ENCODE peak calls at places on chromosomes 16 and 17, in six cellular contexts. One of them, this sample, is unnamed.

GRCh38 chr16:86457621-86458456 is 52.5 kb upstream of the FOXF1 start:
- DNase-seq in CD4-positive, CD25-positive, alpha-beta regulatory T cell: no peak
- DNase-seq in hepatic stellate cell: peak
- DNase-seq in lower lobe of right lung: no peak
- DNase-seq in activated effector memory CD4-positive, alpha-beta T cell treated with Interleukin-2 at 50 U/mL for 16 hours: no peak
- DNase-seq in foreskin fibroblast: peak
- DNase-seq in this sample: no peak

GRCh38 chr16:81136331-81137011 is 40.3 kb upstream of the GCSH start:
- DNase-seq in lower lobe of right lung: no peak
- DNase-seq in CD4-positive, CD25-positive, alpha-beta regulatory T cell: no peak
- DNase-seq in foreskin fibroblast: no peak
- DNase-seq in hepatic stellate cell: no peak
- DNase-seq in activated effector memory CD4-positive, alpha-beta T cell treated with Interleukin-2 at 50 U/mL for 16 hours: no peak
- DNase-seq in this sample: no peak

GRCh38 chr16:14248791-14249190 is 177.7 kb downstream of the MRTFB start:
- DNase-seq in hepatic stellate cell: no peak
- DNase-seq in lower lobe of right lung: no peak
- DNase-seq in CD4-positive, CD25-positive, alpha-beta regulatory T cell: no peak
- DNase-seq in activated effector memory CD4-positive, alpha-beta T cell treated with Interleukin-2 at 50 U/mL for 16 hours: no peak
- DNase-seq in foreskin fibroblast: no peak
- DNase-seq in this sample: no peak

GRCh38 chr17:50184611-50185398 is 16.6 kb downstream of the COL1A1 start:
- DNase-seq in foreskin fibroblast: peak
- DNase-seq in hepatic stellate cell: no peak
- DNase-seq in lower lobe of right lung: peak
- DNase-seq in activated effector memory CD4-positive, alpha-beta T cell treated with Interleukin-2 at 50 U/mL for 16 hours: no peak
- DNase-seq in CD4-positive, CD25-positive, alpha-beta regulatory T cell: no peak
- DNase-seq in this sample: no peak

GRCh38 chr16:55555436-55555835 is 11.0 kb upstream of the CAPNS2 start:
- DNase-seq in hepatic stellate cell: no peak
- DNase-seq in foreskin fibroblast: no peak
- DNase-seq in activated effector memory CD4-positive, alpha-beta T cell treated with Interleukin-2 at 50 U/mL for 16 hours: no peak
- DNase-seq in CD4-positive, CD25-positive, alpha-beta regulatory T cell: no peak
- DNase-seq in lower lobe of right lung: no peak
- DNase-seq in this sample: no peak

GRCh38 chr17:2171725-2172446 is 117.0 kb downstream of the HIC1 start:
- DNase-seq in activated effector memory CD4-positive, alpha-beta T cell treated with Interleukin-2 at 50 U/mL for 16 hours: no peak
- DNase-seq in lower lobe of right lung: peak
- DNase-seq in CD4-positive, CD25-positive, alpha-beta regulatory T cell: no peak
- DNase-seq in hepatic stellate cell: peak
- DNase-seq in foreskin fibroblast: peak
- DNase-seq in this sample: peak

GRCh38 chr17:46013502-46014165 is 14.6 kb downstream of the STH start:
- DNase-seq in lower lobe of right lung: no peak
- DNase-seq in CD4-positive, CD25-positive, alpha-beta regulatory T cell: no peak
- DNase-seq in activated effector memory CD4-positive, alpha-beta T cell treated with Interleukin-2 at 50 U/mL for 16 hours: no peak
- DNase-seq in hepatic stellate cell: peak
- DNase-seq in foreskin fibroblast: peak
- DNase-seq in this sample: no peak

GRCh38 chr17:41664587-41665565 is 23.8 kb upstream of the EIF1 start:
- DNase-seq in hepatic stellate cell: no peak
- DNase-seq in foreskin fibroblast: no peak
- DNase-seq in lower lobe of right lung: no peak
- DNase-seq in CD4-positive, CD25-positive, alpha-beta regulatory T cell: no peak
- DNase-seq in activated effector memory CD4-positive, alpha-beta T cell treated with Interleukin-2 at 50 U/mL for 16 hours: no peak
- DNase-seq in this sample: peak

GRCh38 chr16:27439273-27440018 is 37.5 kb downstream of the IL21R start:
- DNase-seq in lower lobe of right lung: no peak
- DNase-seq in activated effector memory CD4-positive, alpha-beta T cell treated with Interleukin-2 at 50 U/mL for 16 hours: no peak
- DNase-seq in CD4-positive, CD25-positive, alpha-beta regulatory T cell: no peak
- DNase-seq in foreskin fibroblast: no peak
- DNase-seq in hepatic stellate cell: no peak
- DNase-seq in this sample: no peak

GRCh38 chr16:85534536-85535351 is 78.4 kb upstream of the GSE1 start:
- DNase-seq in lower lobe of right lung: no peak
- DNase-seq in CD4-positive, CD25-positive, alpha-beta regulatory T cell: no peak
- DNase-seq in activated effector memory CD4-positive, alpha-beta T cell treated with Interleukin-2 at 50 U/mL for 16 hours: no peak
- DNase-seq in foreskin fibroblast: no peak
- DNase-seq in hepatic stellate cell: no peak
- DNase-seq in this sample: no peak

GRCh38 chr16:4733747-4734062 is 366 bp downstream of the ANKS3 start:
- DNase-seq in CD4-positive, CD25-positive, alpha-beta regulatory T cell: peak
- DNase-seq in activated effector memory CD4-positive, alpha-beta T cell treated with Interleukin-2 at 50 U/mL for 16 hours: no peak
- DNase-seq in hepatic stellate cell: peak
- DNase-seq in lower lobe of right lung: no peak
- DNase-seq in foreskin fibroblast: no peak
- DNase-seq in this sample: no peak

GRCh38 chr16:25134306-25134705 is 22.8 kb downstream of the LCMT1 start:
- DNase-seq in CD4-positive, CD25-positive, alpha-beta regulatory T cell: no peak
- DNase-seq in activated effector memory CD4-positive, alpha-beta T cell treated with Interleukin-2 at 50 U/mL for 16 hours: no peak
- DNase-seq in hepatic stellate cell: no peak
- DNase-seq in lower lobe of right lung: no peak
- DNase-seq in foreskin fibroblast: no peak
- DNase-seq in this sample: no peak

GRCh38 chr16:69397821-69398521 is 12.2 kb upstream of the TERF2 start:
- DNase-seq in hepatic stellate cell: peak
- DNase-seq in CD4-positive, CD25-positive, alpha-beta regulatory T cell: no peak
- DNase-seq in lower lobe of right lung: no peak
- DNase-seq in foreskin fibroblast: peak
- DNase-seq in activated effector memory CD4-positive, alpha-beta T cell treated with Interleukin-2 at 50 U/mL for 16 hours: no peak
- DNase-seq in this sample: peak

GRCh38 chr16:71339481-71340171 is 18.9 kb upstream of the CALB2 start:
- DNase-seq in CD4-positive, CD25-positive, alpha-beta regulatory T cell: no peak
- DNase-seq in foreskin fibroblast: no peak
- DNase-seq in lower lobe of right lung: no peak
- DNase-seq in activated effector memory CD4-positive, alpha-beta T cell treated with Interleukin-2 at 50 U/mL for 16 hours: no peak
- DNase-seq in hepatic stellate cell: no peak
- DNase-seq in this sample: no peak

GRCh38 chr17:77660524-77660923 is 298.0 kb upstream of the TNRC6C start:
- DNase-seq in lower lobe of right lung: no peak
- DNase-seq in hepatic stellate cell: no peak
- DNase-seq in foreskin fibroblast: no peak
- DNase-seq in CD4-positive, CD25-positive, alpha-beta regulatory T cell: no peak
- DNase-seq in activated effector memory CD4-positive, alpha-beta T cell treated with Interleukin-2 at 50 U/mL for 16 hours: no peak
- DNase-seq in this sample: no peak

GRCh38 chr17:63309021-63309420 is 137.1 kb downstream of the CYB561 start:
- DNase-seq in CD4-positive, CD25-positive, alpha-beta regulatory T cell: peak
- DNase-seq in foreskin fibroblast: no peak
- DNase-seq in hepatic stellate cell: no peak
- DNase-seq in activated effector memory CD4-positive, alpha-beta T cell treated with Interleukin-2 at 50 U/mL for 16 hours: no peak
- DNase-seq in lower lobe of right lung: no peak
- DNase-seq in this sample: no peak